ENCODE peak calls at places on chromosomes 16 and 17, in nine cellular contexts. M is NCI-H345; Z is lower lobe of right lung; T is A549; C is HuH-7.5; O is endothelial cell; F is GDM1; S is activated naive CD4-positive, alpha-beta T cell; V is stimulated activated naive B cell treated with anti-CD40 and anti-IgM and Interleukin-4, amounts not matched to agents 10 μg/mL and 1 μg/mL and 100 μg/mL, for 72 hours. D is an unnamed sample.

GRCh38 chr17:35051579-35052239 is 11.8 kb downstream of the RFFL start:
- DNase-seq in F (no peak), T (no peak), C (no peak), M (no peak), Z (no peak), S (no peak), O (no peak), V (no peak), D (no peak)

GRCh38 chr16:64627781-64628180 is 494.1 kb downstream of the CDH11 start:
- DNase-seq in T (no peak), V (no peak), S (no peak), Z (no peak), O (no peak), C (no peak), F (no peak), M (no peak), D (no peak)

GRCh38 chr17:2023692-2024571 is 1.2 kb downstream of the RTN4RL1 start:
- DNase-seq in M (peak), Z (peak), V (no peak), T (peak), O (peak), F (peak), S (no peak), C (peak), D (peak)

GRCh38 chr17:45197108-45197507 is 24.6 kb upstream of the FMNL1 start:
- DNase-seq in V (no peak), C (no peak), M (no peak), T (no peak), Z (no peak), F (no peak), O (no peak), S (no peak), D (no peak)

GRCh38 chr17:7852919-7853692 is 1.8 kb upstream of the TMEM88 start:
- DNase-seq in Z (peak), C (no peak), O (no peak), M (no peak), S (no peak), T (no peak), V (no peak), F (no peak), D (no peak)

GRCh38 chr17:68182940-68183551 is 64.8 kb upstream of the AMZ2 start:
- DNase-seq in T (no peak), F (no peak), S (no peak), Z (no peak), M (no peak), O (no peak), V (no peak), C (no peak), D (no peak)

GRCh38 chr17:75821552-75821951 is 22.7 kb downstream of the UNC13D start:
- DNase-seq in S (no peak), F (no peak), T (no peak), C (no peak), Z (no peak), M (no peak), V (no peak), O (no peak), D (no peak)

GRCh38 chr16:17768257-17768656 is 297.5 kb upstream of the XYLT1 start:
- DNase-seq in V (no peak), Z (no peak), F (no peak), O (no peak), T (no peak), M (no peak), S (no peak), C (no peak), D (no peak)

GRCh38 chr17:31251618-31252328 is 45.3 kb downstream of the OMG start:
- DNase-seq in V (no peak), M (no peak), O (no peak), S (no peak), F (no peak), C (no peak), Z (no peak), T (no peak), D (no peak)

GRCh38 chr17:8109669-8110455 is 8.5 kb downstream of the ALOXE3 start:
- DNase-seq in S (peak), V (peak), O (peak), M (peak), T (peak), F (no peak), Z (peak), C (peak), D (peak)

GRCh38 chr16:85245307-85246172 is 133.3 kb upstream of the CIBAR2 start:
- DNase-seq in T (peak), O (peak), Z (peak), C (peak), V (peak), F (peak), S (peak), M (peak), D (peak)

GRCh38 chr17:76370261-76370993 is 14.0 kb upstream of the SPHK1 start:
- DNase-seq in C (no peak), Z (peak), V (no peak), T (peak), S (no peak), O (no peak), F (no peak), M (no peak), D (no peak)

GRCh38 chr17:21313320-21313719 is 28.8 kb downstream of the MAP2K3 start:
- DNase-seq in F (no peak), C (no peak), M (no peak), O (no peak), V (no peak), S (no peak), T (no peak), Z (no peak), D (no peak)

GRCh38 chr17:8463089-8463488 is 27.4 kb downstream of the NDEL1 start:
- DNase-seq in Z (no peak), T (no peak), S (no peak), F (no peak), O (no peak), M (no peak), C (no peak), V (no peak), D (no peak)

GRCh38 chr16:1237990-1238389 is 2.5 kb upstream of the TPSAB1 start:
- DNase-seq in Z (no peak), C (no peak), M (no peak), V (no peak), T (no peak), O (no peak), F (no peak), S (no peak), D (no peak)

GRCh38 chr17:18217412-18218015 is 7.9 kb upstream of the LLGL1 start:
- DNase-seq in T (peak), C (peak), S (peak), V (peak), M (peak), Z (peak), F (peak), O (peak), D (peak)

GRCh38 chr17:17176341-17176740 is 29.8 kb downstream of the PLD6 start:
- DNase-seq in T (no peak), Z (no peak), V (no peak), S (no peak), M (no peak), F (no peak), C (no peak), O (no peak), D (no peak)

GRCh38 chr17:52470553-52470952 is 312.0 kb upstream of the CA10 start:
- DNase-seq in S (no peak), C (no peak), O (no peak), T (no peak), V (no peak), Z (no peak), F (no peak), M (no peak), D (no peak)